ENCODE peak calls at places on chromosome 14, in five cellular contexts. J is GM23248, V is NCI-H2081, X is NAMALWA, U is NCI-H1694 treated with DMSO at 0.1 percent for 48 hours. G is an unnamed sample.

GRCh38 chr14:35835208-35835982 is 9.3 kb downstream of the BRMS1L start:
- DNase-seq in J (no peak), V (no peak), X (no peak), U (no peak), G (no peak)

GRCh38 chr14:24915958-24916595 is 133.9 kb downstream of the STXBP6 start:
- DNase-seq in J (peak; percentile 28), V (no peak), X (no peak), U (no peak), G (no peak)

GRCh38 chr14:59771577-59771976 is 99.0 kb downstream of the RTN1 start:
- DNase-seq in J (peak; percentile 1), V (peak; percentile 81), X (no peak), U (no peak), G (peak; percentile 18)

GRCh38 chr14:100727565-100728240 is 1.0 kb downstream of the DLK1 start:
- DNase-seq in J (no peak), V (no peak), X (no peak), U (no peak), G (no peak)

GRCh38 chr14:24372701-24373416 is 4.9 kb downstream of the NFATC4 start:
- DNase-seq in J (no peak), V (no peak), X (no peak), U (no peak), G (peak; percentile 71)

GRCh38 chr14:77186911-77187648 is 5.5 kb downstream of the TMEM63C start:
- DNase-seq in J (peak; percentile 54), V (no peak), X (no peak), U (no peak), G (no peak)

GRCh38 chr14:89485264-89485663 is 68.2 kb upstream of the FOXN3 start:
- DNase-seq in J (no peak), V (no peak), X (no peak), U (no peak), G (no peak)

GRCh38 chr14:54487771-54488170 is 1.0 kb downstream of the GMFB start:
- DNase-seq in J (peak; percentile 68), V (peak; percentile 11), X (peak; percentile 4), U (peak; percentile 4), G (no peak)

GRCh38 chr14:61148742-61149350 is 132.3 kb downstream of the TMEM30B start:
- DNase-seq in J (no peak), V (no peak), X (no peak), U (no peak), G (no peak)

GRCh38 chr14:99191663-99192621 is 80.1 kb downstream of the BCL11B start:
- DNase-seq in J (peak; percentile 56), V (peak; percentile 26), X (no peak), U (peak; percentile 93), G (no peak)

GRCh38 chr14:69614592-69614991 is 3.2 kb downstream of the SUSD6 start:
- DNase-seq in J (no peak), V (no peak), X (peak; percentile 84), U (no peak), G (no peak)